ENCODE peak calls at places on chromosomes 3 and 15, in four cellular contexts. Y is naive thymus-derived CD4-positive, alpha-beta T cell; S is amniotic stem cell; I is substantia nigra. U is an unnamed sample.

GRCh38 chr15:40939909-40940801 is 11.0 kb downstream of the DLL4 start:
- DNase-seq in S (no peak), I (no peak), Y (no peak), U (no peak)

GRCh38 chr3:13348671-13349396 is 71.3 kb downstream of the NUP210 start:
- DNase-seq in S (no peak), I (no peak), Y (no peak), U (peak)

GRCh38 chr3:194577985-194578905 is 55.0 kb downstream of the TMEM44 start:
- DNase-seq in S (peak), I (no peak), Y (no peak), U (no peak)

GRCh38 chr3:184261270-184262165 is at the start of gene CAMK2N2:
- DNase-seq in Y (peak), I (no peak), S (peak), U (peak)

GRCh38 chr15:95684126-95684525 is 646.4 kb upstream of the NR2F2 start:
- DNase-seq in I (no peak), S (no peak), Y (no peak), U (no peak)

GRCh38 chr3:111285691-111286090 is 214.1 kb downstream of the NECTIN3 start:
- DNase-seq in S (no peak), Y (no peak), I (no peak), U (no peak)

GRCh38 chr3:183306798-183307671 is 54.0 kb downstream of the B3GNT5 start:
- DNase-seq in S (no peak), I (no peak), Y (peak), U (peak)

GRCh38 chr15:59896652-59897051 is 107.5 kb upstream of the FOXB1 start:
- DNase-seq in Y (no peak), S (no peak), I (no peak), U (no peak)

GRCh38 chr3:4633078-4634004 is 140.2 kb downstream of the ITPR1 start:
- DNase-seq in Y (no peak), I (no peak), S (peak), U (no peak)

GRCh38 chr15:89399390-89400120 is 64.9 kb upstream of the POLG start:
- DNase-seq in I (no peak), Y (peak), S (no peak), U (no peak)

GRCh38 chr3:115659861-115660260 is 36.6 kb downstream of the GAP43 start:
- DNase-seq in S (no peak), Y (no peak), I (no peak), U (no peak)

GRCh38 chr15:31472636-31473383 is 146.2 kb downstream of the KLF13 start:
- DNase-seq in S (no peak), Y (peak), I (no peak), U (no peak)

GRCh38 chr3:188137062-188137461 is 16.9 kb upstream of the LPP start:
- DNase-seq in Y (no peak), I (no peak), S (no peak), U (no peak)

GRCh38 chr15:39213385-39213840 is 367.5 kb upstream of the THBS1 start:
- DNase-seq in I (no peak), Y (no peak), S (peak), U (no peak)

GRCh38 chr3:100850156-100850555 is 140.9 kb downstream of the TFG start:
- DNase-seq in Y (no peak), S (no peak), I (no peak), U (no peak)

GRCh38 chr3:52225452-52226228 is at the start of gene TLR9:
- DNase-seq in I (no peak), Y (no peak), S (no peak), U (no peak)

U was measured in hypothalamus.